ENCODE peak calls at places on chromosomes 1 and 21, in four cellular contexts. Y, F, A and Q are unnamed samples.

GRCh38 chr1:85585845-85586244 is 5.3 kb downstream of the CCN1 start:
- DNase-seq in Y (no peak), A (no peak), F (no peak), Q (no peak)

GRCh38 chr1:5576111-5577065 is 415.8 kb downstream of the NPHP4 start:
- DNase-seq in F (no peak), A (no peak), Y (no peak), Q (no peak)

GRCh38 chr1:119080586-119080985 is 59.9 kb downstream of the WARS2 start:
- DNase-seq in F (no peak), A (no peak), Y (peak), Q (no peak)

GRCh38 chr1:39657923-39658485 is 13.9 kb downstream of the NT5C1A start:
- DNase-seq in F (peak), Y (no peak), A (peak), Q (no peak)

GRCh38 chr1:56516539-56517252 is 62.7 kb downstream of the PLPP3 start:
- DNase-seq in A (no peak), F (peak), Y (no peak), Q (no peak)

GRCh38 chr1:60753508-60753907 is 328.9 kb upstream of the NFIA start:
- DNase-seq in A (no peak), Y (no peak), F (no peak), Q (no peak)

GRCh38 chr21:22892041-22892440 is 1893.8 kb downstream of the NCAM2 start:
- DNase-seq in F (no peak), A (no peak), Y (no peak), Q (no peak)

GRCh38 chr1:9840176-9840575 is 16.4 kb upstream of the CLSTN1 start:
- DNase-seq in F (no peak), A (no peak), Y (no peak), Q (no peak)

GRCh38 chr1:201149400-201149799 is 4.9 kb downstream of the TMEM9 start:
- DNase-seq in A (no peak), F (no peak), Y (no peak), Q (no peak)

GRCh38 chr21:27101533-27101932 is 134.6 kb upstream of the ADAMTS5 start:
- DNase-seq in A (no peak), F (no peak), Y (no peak), Q (no peak)

GRCh38 chr1:109491372-109491771 is 2.5 kb upstream of the CYB561D1 start:
- DNase-seq in A (no peak), Y (no peak), F (no peak), Q (no peak)

GRCh38 chr1:118004312-118004711 is 74.8 kb downstream of the WDR3 start:
- DNase-seq in Y (no peak), A (no peak), F (no peak), Q (no peak)

GRCh38 chr1:100585774-100586173 is 47.8 kb downstream of the GPR88 start:
- DNase-seq in Y (peak), A (no peak), F (no peak), Q (no peak)

GRCh38 chr1:116686723-116687368 is 19.3 kb upstream of the IGSF3 start:
- DNase-seq in Y (no peak), A (no peak), F (no peak), Q (no peak)

GRCh38 chr1:222643603-222643936 is 25.7 kb downstream of the MIA3 start:
- DNase-seq in Y (no peak), A (no peak), F (peak), Q (no peak)

GRCh38 chr1:108051625-108052382 is 86.8 kb upstream of the VAV3 start:
- DNase-seq in F (no peak), A (no peak), Y (no peak), Q (no peak)

GRCh38 chr1:81174052-81174451 is 626.7 kb upstream of the ADGRL2 start:
- DNase-seq in Y (no peak), A (no peak), F (no peak), Q (no peak)